ENCODE peak calls at places on chromosome 9, in nine cellular contexts. One of them, this sample, is unnamed.

GRCh38 chr9:27247756-27248155 is 49.2 kb downstream of the EQTN start:
- DNase-seq in GM10248: peak; percentile 38
- DNase-seq in fibroblast of pulmonary artery: peak; percentile 64
- DNase-seq in PC-9: peak; percentile 50
- DNase-seq in nephron progenitor cell: peak; percentile 40
- DNase-seq in B cell: peak; percentile 28
- DNase-seq in cardiac fibroblast: peak; percentile 81
- DNase-seq in RWPE1: peak; percentile 71
- DNase-seq in GM12865: peak; percentile 41
- DNase-seq in this sample: peak; percentile 38

GRCh38 chr9:19690128-19690527 is 98.7 kb downstream of the SLC24A2 start:
- DNase-seq in GM12865: no peak
- DNase-seq in fibroblast of pulmonary artery: no peak
- DNase-seq in RWPE1: peak; percentile 21
- DNase-seq in GM10248: no peak
- DNase-seq in B cell: no peak
- DNase-seq in PC-9: no peak
- DNase-seq in cardiac fibroblast: no peak
- DNase-seq in nephron progenitor cell: no peak
- DNase-seq in this sample: no peak

GRCh38 chr9:127537792-127538191 is 74.3 kb upstream of the STXBP1 start:
- DNase-seq in nephron progenitor cell: no peak
- DNase-seq in RWPE1: peak; percentile 87
- DNase-seq in PC-9: no peak
- DNase-seq in GM10248: no peak
- DNase-seq in GM12865: no peak
- DNase-seq in cardiac fibroblast: no peak
- DNase-seq in fibroblast of pulmonary artery: no peak
- DNase-seq in B cell: no peak
- DNase-seq in this sample: no peak

GRCh38 chr9:110742741-110743371 is 74.3 kb downstream of the MUSK start:
- DNase-seq in nephron progenitor cell: no peak
- DNase-seq in GM12865: no peak
- DNase-seq in cardiac fibroblast: peak; percentile 93
- DNase-seq in PC-9: no peak
- DNase-seq in B cell: no peak
- DNase-seq in GM10248: no peak
- DNase-seq in RWPE1: no peak
- DNase-seq in fibroblast of pulmonary artery: peak; percentile 92
- DNase-seq in this sample: no peak

GRCh38 chr9:84419203-84419602 is 78.6 kb upstream of the SLC28A3 start:
- DNase-seq in GM10248: no peak
- DNase-seq in B cell: no peak
- DNase-seq in PC-9: no peak
- DNase-seq in nephron progenitor cell: no peak
- DNase-seq in RWPE1: no peak
- DNase-seq in cardiac fibroblast: peak; percentile 37
- DNase-seq in GM12865: no peak
- DNase-seq in fibroblast of pulmonary artery: peak; percentile 35
- DNase-seq in this sample: no peak

GRCh38 chr9:76352026-76352620 is 42.1 kb downstream of the RFK start:
- DNase-seq in fibroblast of pulmonary artery: no peak
- DNase-seq in B cell: no peak
- DNase-seq in GM12865: no peak
- DNase-seq in nephron progenitor cell: no peak
- DNase-seq in PC-9: peak; percentile 40
- DNase-seq in cardiac fibroblast: no peak
- DNase-seq in RWPE1: no peak
- DNase-seq in GM10248: no peak
- DNase-seq in this sample: no peak

GRCh38 chr9:99577351-99577750 is 244.3 kb upstream of the NR4A3 start:
- DNase-seq in cardiac fibroblast: no peak
- DNase-seq in nephron progenitor cell: no peak
- DNase-seq in RWPE1: no peak
- DNase-seq in fibroblast of pulmonary artery: no peak
- DNase-seq in PC-9: no peak
- DNase-seq in GM10248: no peak
- DNase-seq in B cell: no peak
- DNase-seq in GM12865: no peak
- DNase-seq in this sample: no peak

GRCh38 chr9:108125541-108125940 is 636.0 kb upstream of the KLF4 start:
- DNase-seq in B cell: no peak
- DNase-seq in RWPE1: no peak
- DNase-seq in cardiac fibroblast: no peak
- DNase-seq in PC-9: no peak
- DNase-seq in fibroblast of pulmonary artery: no peak
- DNase-seq in GM10248: no peak
- DNase-seq in nephron progenitor cell: no peak
- DNase-seq in GM12865: peak; percentile 14
- DNase-seq in this sample: no peak

GRCh38 chr9:34961574-34962480 is 3.7 kb downstream of the PHF24 start:
- DNase-seq in fibroblast of pulmonary artery: peak; percentile 84
- DNase-seq in GM10248: no peak
- DNase-seq in nephron progenitor cell: no peak
- DNase-seq in B cell: no peak
- DNase-seq in RWPE1: peak; percentile 60
- DNase-seq in cardiac fibroblast: peak; percentile 75
- DNase-seq in GM12865: peak; percentile 20
- DNase-seq in PC-9: no peak
- DNase-seq in this sample: peak; percentile 48

GRCh38 chr9:97313243-97313642 is 5.8 kb downstream of the CCDC180 start:
- DNase-seq in PC-9: no peak
- DNase-seq in GM10248: no peak
- DNase-seq in GM12865: no peak
- DNase-seq in RWPE1: no peak
- DNase-seq in fibroblast of pulmonary artery: no peak
- DNase-seq in B cell: no peak
- DNase-seq in nephron progenitor cell: no peak
- DNase-seq in cardiac fibroblast: no peak
- DNase-seq in this sample: no peak

GRCh38 chr9:78121488-78121887 is 89.9 kb upstream of the GNAQ start:
- DNase-seq in B cell: peak; percentile 28
- DNase-seq in GM12865: peak; percentile 43
- DNase-seq in GM10248: no peak
- DNase-seq in cardiac fibroblast: peak; percentile 76
- DNase-seq in fibroblast of pulmonary artery: peak; percentile 77
- DNase-seq in RWPE1: peak; percentile 43
- DNase-seq in PC-9: peak; percentile 70
- DNase-seq in nephron progenitor cell: peak; percentile 65
- DNase-seq in this sample: peak; percentile 68

GRCh38 chr9:89223398-89223977 is 44.9 kb upstream of the SHC3 start:
- DNase-seq in PC-9: no peak
- DNase-seq in GM10248: no peak
- DNase-seq in B cell: no peak
- DNase-seq in cardiac fibroblast: peak; percentile 17
- DNase-seq in GM12865: no peak
- DNase-seq in RWPE1: no peak
- DNase-seq in fibroblast of pulmonary artery: no peak
- DNase-seq in nephron progenitor cell: no peak
- DNase-seq in this sample: no peak

GRCh38 chr9:89226076-89226475 is 47.5 kb upstream of the SHC3 start:
- DNase-seq in PC-9: no peak
- DNase-seq in B cell: no peak
- DNase-seq in fibroblast of pulmonary artery: peak; percentile 39
- DNase-seq in RWPE1: no peak
- DNase-seq in cardiac fibroblast: peak; percentile 69
- DNase-seq in GM10248: no peak
- DNase-seq in nephron progenitor cell: peak; percentile 62
- DNase-seq in GM12865: no peak
- DNase-seq in this sample: no peak

GRCh38 chr9:89219637-89220036 is 41.0 kb upstream of the SHC3 start:
- DNase-seq in fibroblast of pulmonary artery: no peak
- DNase-seq in PC-9: no peak
- DNase-seq in RWPE1: no peak
- DNase-seq in B cell: no peak
- DNase-seq in GM12865: peak; percentile 25
- DNase-seq in cardiac fibroblast: no peak
- DNase-seq in nephron progenitor cell: no peak
- DNase-seq in GM10248: no peak
- DNase-seq in this sample: no peak

GRCh38 chr9:89225587-89225986 is 47.0 kb upstream of the SHC3 start:
- DNase-seq in GM12865: no peak
- DNase-seq in cardiac fibroblast: peak; percentile 63
- DNase-seq in fibroblast of pulmonary artery: peak; percentile 33
- DNase-seq in GM10248: no peak
- DNase-seq in nephron progenitor cell: no peak
- DNase-seq in RWPE1: no peak
- DNase-seq in PC-9: no peak
- DNase-seq in B cell: no peak
- DNase-seq in this sample: no peak
- TF ChIP-seq CTCF in GM12865: no peak
- TF ChIP-seq CTCF in cardiac fibroblast: no peak
- TF ChIP-seq CTCF in fibroblast of pulmonary artery: no peak
- TF ChIP-seq CTCF in GM10248: no peak
- TF ChIP-seq CTCF in nephron progenitor cell: no peak
- TF ChIP-seq CTCF in RWPE1: no peak
- TF ChIP-seq CTCF in PC-9: no peak
- TF ChIP-seq CTCF in B cell: no peak
- TF ChIP-seq CTCF in this sample: no peak

DNA sequence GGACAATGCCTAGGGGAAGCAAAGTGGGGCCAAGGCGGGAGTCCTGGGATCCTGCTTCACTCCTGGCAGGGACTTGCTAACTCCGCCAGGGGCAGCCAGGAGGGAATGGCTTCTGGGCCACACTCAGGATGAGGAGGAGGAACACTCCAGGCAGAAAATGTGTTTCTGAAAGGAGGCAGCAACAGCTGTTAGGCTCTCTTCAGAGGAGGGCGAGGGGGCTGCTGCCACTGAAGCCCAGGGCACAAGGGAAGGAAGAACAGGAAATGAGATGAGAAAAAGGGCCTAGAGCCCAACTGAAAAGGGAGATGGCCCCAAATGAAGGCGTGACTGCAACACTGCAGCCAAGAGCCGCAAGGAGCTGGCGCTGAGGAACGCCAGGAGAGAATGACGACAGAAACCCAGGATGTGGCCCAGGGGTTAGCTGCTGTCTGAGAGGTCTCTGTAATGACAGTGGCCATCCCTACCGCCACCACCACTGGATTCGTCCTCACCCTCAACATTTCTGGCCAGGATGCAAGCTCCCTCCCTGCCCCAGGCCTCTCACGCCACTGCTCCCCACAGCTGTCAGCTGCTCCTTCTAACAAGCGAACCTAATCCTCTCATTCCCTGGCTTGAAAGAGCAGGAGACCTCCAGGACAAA is 15.8 kb downstream of the PSMB7 start:
- DNase-seq in GM12865: no peak
- DNase-seq in B cell: no peak
- DNase-seq in fibroblast of pulmonary artery: peak; percentile 44
- DNase-seq in GM10248: no peak
- DNase-seq in nephron progenitor cell: no peak
- DNase-seq in cardiac fibroblast: peak; percentile 55
- DNase-seq in PC-9: no peak
- DNase-seq in RWPE1: no peak
- DNase-seq in this sample: no peak
- TF ChIP-seq CTCF in GM12865: no peak
- TF ChIP-seq CTCF in B cell: no peak
- TF ChIP-seq CTCF in fibroblast of pulmonary artery: peak; percentile 34
- TF ChIP-seq CTCF in GM10248: no peak
- TF ChIP-seq CTCF in nephron progenitor cell: no peak
- TF ChIP-seq CTCF in cardiac fibroblast: peak; percentile 36
- TF ChIP-seq CTCF in PC-9: no peak
- TF ChIP-seq CTCF in RWPE1: no peak
- TF ChIP-seq CTCF in this sample: no peak

GRCh38 chr9:72856985-72857631 is 95.7 kb downstream of the ALDH1A1 start:
- DNase-seq in RWPE1: peak; percentile 44
- DNase-seq in fibroblast of pulmonary artery: peak; percentile 84
- DNase-seq in PC-9: peak; percentile 42
- DNase-seq in GM10248: peak; percentile 31
- DNase-seq in GM12865: peak; percentile 64
- DNase-seq in cardiac fibroblast: peak; percentile 80
- DNase-seq in B cell: peak; percentile 38
- DNase-seq in nephron progenitor cell: no peak
- DNase-seq in this sample: peak; percentile 12
- TF ChIP-seq CTCF in RWPE1: peak; percentile 67
- TF ChIP-seq CTCF in fibroblast of pulmonary artery: peak; percentile 79
- TF ChIP-seq CTCF in PC-9: peak; percentile 77
- TF ChIP-seq CTCF in GM10248: peak; percentile 52
- TF ChIP-seq CTCF in GM12865: peak; percentile 49
- TF ChIP-seq CTCF in cardiac fibroblast: peak; percentile 68
- TF ChIP-seq CTCF in B cell: peak; percentile 36
- TF ChIP-seq CTCF in nephron progenitor cell: peak; percentile 50
- TF ChIP-seq CTCF in this sample: peak; percentile 47

GRCh38 chr9:116741742-116742141 is 54.6 kb downstream of the TRIM32 start:
- DNase-seq in PC-9: no peak
- DNase-seq in GM10248: no peak
- DNase-seq in RWPE1: no peak
- DNase-seq in GM12865: no peak
- DNase-seq in B cell: no peak
- DNase-seq in nephron progenitor cell: no peak
- DNase-seq in fibroblast of pulmonary artery: no peak
- DNase-seq in cardiac fibroblast: no peak
- DNase-seq in this sample: no peak
- TF ChIP-seq CTCF in PC-9: no peak
- TF ChIP-seq CTCF in GM10248: no peak
- TF ChIP-seq CTCF in RWPE1: no peak
- TF ChIP-seq CTCF in GM12865: no peak
- TF ChIP-seq CTCF in B cell: no peak
- TF ChIP-seq CTCF in nephron progenitor cell: no peak
- TF ChIP-seq CTCF in fibroblast of pulmonary artery: no peak
- TF ChIP-seq CTCF in cardiac fibroblast: no peak
- TF ChIP-seq CTCF in this sample: no peak

GRCh38 chr9:37301369-37302172 is 120.9 kb upstream of the GRHPR start:
- DNase-seq in cardiac fibroblast: no peak
- DNase-seq in fibroblast of pulmonary artery: no peak
- DNase-seq in GM12865: peak; percentile 50
- DNase-seq in RWPE1: no peak
- DNase-seq in nephron progenitor cell: no peak
- DNase-seq in PC-9: no peak
- DNase-seq in B cell: no peak
- DNase-seq in GM10248: no peak
- DNase-seq in this sample: peak; percentile 43
- TF ChIP-seq CTCF in cardiac fibroblast: no peak
- TF ChIP-seq CTCF in fibroblast of pulmonary artery: no peak
- TF ChIP-seq CTCF in GM12865: peak; percentile 15
- TF ChIP-seq CTCF in RWPE1: no peak
- TF ChIP-seq CTCF in nephron progenitor cell: no peak
- TF ChIP-seq CTCF in PC-9: no peak
- TF ChIP-seq CTCF in B cell: peak; percentile 12
- TF ChIP-seq CTCF in GM10248: no peak
- TF ChIP-seq CTCF in this sample: peak; percentile 39

GRCh38 chr9:5899292-5899691 is 8.6 kb downstream of the MLANA start:
- DNase-seq in fibroblast of pulmonary artery: no peak
- DNase-seq in B cell: no peak
- DNase-seq in PC-9: no peak
- DNase-seq in GM10248: no peak
- DNase-seq in cardiac fibroblast: no peak
- DNase-seq in nephron progenitor cell: no peak
- DNase-seq in RWPE1: no peak
- DNase-seq in GM12865: no peak
- DNase-seq in this sample: no peak
- TF ChIP-seq CTCF in fibroblast of pulmonary artery: peak; percentile 27
- TF ChIP-seq CTCF in B cell: no peak
- TF ChIP-seq CTCF in PC-9: no peak
- TF ChIP-seq CTCF in GM10248: peak; percentile 15
- TF ChIP-seq CTCF in cardiac fibroblast: peak; percentile 22
- TF ChIP-seq CTCF in nephron progenitor cell: no peak
- TF ChIP-seq CTCF in RWPE1: no peak
- TF ChIP-seq CTCF in GM12865: no peak
- TF ChIP-seq CTCF in this sample: peak; percentile 18